ENCODE peak calls at places on chromosomes 4 and X, in four cellular contexts. W is MV-4-11, U is NCI-H774, V is mesothelial cell of epicardium. G is an unnamed sample.

GRCh38 chr4:176054942-176055341 is 10.7 kb upstream of the WDR17 start:
- DNase-seq in W (peak), V (no peak), U (no peak), G (no peak)

GRCh38 chr4:94527556-94528233 is 76.0 kb downstream of the PDLIM5 start:
- DNase-seq in U (no peak), W (no peak), V (no peak), G (no peak)

GRCh38 chr4:152556283-152556682 is 20.4 kb upstream of the FBXW7 start:
- DNase-seq in U (no peak), W (no peak), V (no peak), G (no peak)

GRCh38 chrX:74534569-74535038 is 79.8 kb downstream of the RLIM start:
- DNase-seq in U (no peak), W (no peak), V (no peak), G (peak)

GRCh38 chrX:48473718-48473990 is 2.3 kb upstream of the FTSJ1 start:
- DNase-seq in V (no peak), W (no peak), U (no peak), G (no peak)

GRCh38 chrX:51336584-51336983 is 4.0 kb downstream of the NUDT10 start:
- DNase-seq in V (no peak), W (no peak), U (no peak), G (peak)

GRCh38 chrX:97563531-97564133 is 679.9 kb downstream of the RPA4 start:
- DNase-seq in W (peak), U (peak), V (no peak), G (peak)

GRCh38 chr4:76752911-76753494 is 144.9 kb downstream of the SOWAHB start:
- DNase-seq in V (no peak), U (no peak), W (no peak), G (peak)

GRCh38 chr4:38015886-38016515 is 55.8 kb downstream of the PTTG2 start:
- DNase-seq in V (no peak), W (no peak), U (no peak), G (no peak)

GRCh38 chr4:174136013-174136412 is 147.5 kb downstream of the FBXO8 start:
- DNase-seq in W (no peak), V (no peak), U (no peak), G (no peak)

GRCh38 chr4:87255755-87256154 is 35.3 kb upstream of the KLHL8 start:
- DNase-seq in U (no peak), W (no peak), V (no peak), G (no peak)

GRCh38 chr4:33025236-33025635 is 2305.1 kb downstream of the PCDH7 start:
- DNase-seq in W (no peak), U (no peak), V (no peak), G (no peak)

GRCh38 chr4:170721812-170722373 is 632.1 kb upstream of the AADAT start:
- DNase-seq in W (no peak), V (no peak), U (no peak), G (no peak)

GRCh38 chr4:65580551-65580950 is 89.7 kb downstream of the EPHA5 start:
- DNase-seq in U (no peak), W (no peak), V (no peak), G (no peak)

GRCh38 chr4:26074672-26075071 is 160.7 kb downstream of the SMIM20 start:
- DNase-seq in V (no peak), W (peak), U (no peak), G (no peak)

GRCh38 chr4:128355301-128355700 is 67.7 kb upstream of the PGRMC2 start:
- DNase-seq in W (peak), V (no peak), U (no peak), G (peak)

GRCh38 chrX:143025628-143026027 is at the start of gene SPANXN4:
- DNase-seq in V (no peak), U (no peak), W (no peak), G (no peak)

G was measured in Daoy.